ENCODE peak calls at places on chromosomes 11 and 22, in nine cellular contexts. X is adrenal gland, C is uterus, G is body of pancreas, U is esophagus squamous epithelium, L is right lobe of liver, Q is Peyer's patch, J is IMR-90, Z is spleen. S is an unnamed sample.

GRCh38 chr22:35838849-35839646 is 121.4 kb downstream of the APOL5 start:
- DNase-seq in Z (no peak), C (peak; percentile 78), J (peak; percentile 82), L (no peak), U (no peak), X (peak; percentile 50), Q (no peak), G (peak; percentile 17), S (peak; percentile 28)

GRCh38 chr11:121426476-121427454 is 25.3 kb upstream of the SORL1 start:
- DNase-seq in U (no peak), Z (peak; percentile 93), X (peak; percentile 27), C (no peak), L (peak; percentile 77), G (peak; percentile 45), Q (peak; percentile 75), J (no peak), S (peak; percentile 56)

GRCh38 chr11:112581747-112582146 is 321.1 kb upstream of the PLET1 start:
- DNase-seq in L (no peak), X (no peak), Z (no peak), Q (no peak), J (no peak), G (no peak), C (no peak), U (no peak), S (no peak)

GRCh38 chr11:69353696-69354544 is 60.0 kb downstream of the MYEOV start:
- DNase-seq in J (no peak), C (no peak), G (no peak), U (no peak), Q (peak; percentile 15), L (peak; percentile 93), X (no peak), Z (no peak), S (peak; percentile 6)

GRCh38 chr11:33920838-33921613 is 29.1 kb upstream of the LMO2 start:
- DNase-seq in X (no peak), L (no peak), U (no peak), Z (no peak), J (no peak), C (no peak), G (no peak), Q (no peak), S (no peak)

GRCh38 chr22:43183496-43184263 is 3.3 kb downstream of the TTLL12 start:
- DNase-seq in C (no peak), J (peak; percentile 64), U (no peak), X (peak; percentile 30), Q (no peak), G (no peak), Z (no peak), L (no peak), S (no peak)

GRCh38 chr11:67563354-67564114 is 20.1 kb upstream of the GSTP1 start:
- DNase-seq in Q (peak; percentile 67), C (peak; percentile 90), Z (no peak), G (peak; percentile 63), U (no peak), X (peak; percentile 95), L (no peak), J (peak; percentile 96), S (peak; percentile 71)

GRCh38 chr11:94130589-94131362 is 2.1 kb downstream of the PANX1 start:
- DNase-seq in G (no peak), L (no peak), X (peak; percentile 37), J (peak; percentile 89), U (no peak), Q (no peak), Z (no peak), C (peak; percentile 59), S (no peak)

GRCh38 chr11:62005231-62005661 is 37.8 kb upstream of the FTH1 start:
- DNase-seq in J (no peak), X (no peak), U (no peak), Z (no peak), Q (no peak), L (no peak), C (no peak), G (no peak), S (no peak)

GRCh38 chr11:131616456-131616855 is 246.0 kb downstream of the NTM start:
- DNase-seq in Q (no peak), G (no peak), X (no peak), L (no peak), C (no peak), U (no peak), Z (no peak), J (no peak), S (no peak)

GRCh38 chr11:79209540-79210266 is 231.1 kb downstream of the TENM4 start:
- DNase-seq in G (peak; percentile 35), J (peak; percentile 42), C (no peak), L (no peak), X (peak; percentile 11), U (no peak), Z (no peak), Q (no peak), S (no peak)

GRCh38 chr11:31818874-31819331 is 7.8 kb upstream of the PAX6 start:
- DNase-seq in J (no peak), U (no peak), C (no peak), Z (peak; percentile 60), L (no peak), Q (peak; percentile 45), X (no peak), G (no peak), S (no peak)

GRCh38 chr11:59756845-59757244 is 1.7 kb downstream of the STX3 start:
- DNase-seq in Z (peak; percentile 76), J (peak; percentile 15), C (peak; percentile 54), G (peak; percentile 62), Q (peak; percentile 67), L (peak; percentile 51), U (no peak), X (peak; percentile 67), S (peak; percentile 77)

GRCh38 chr11:48263416-48263911 is at the start of gene OR4X1:
- DNase-seq in U (no peak), Q (no peak), G (no peak), C (no peak), X (no peak), J (no peak), Z (no peak), L (no peak), S (no peak)

GRCh38 chr11:105780781-105781525 is 171.1 kb downstream of the GRIA4 start:
- DNase-seq in J (no peak), X (no peak), L (no peak), U (no peak), Z (no peak), Q (no peak), C (no peak), G (no peak), S (no peak)

GRCh38 chr11:87116185-87116584 is 78.5 kb downstream of the TMEM135 start:
- DNase-seq in J (no peak), X (no peak), L (no peak), C (no peak), U (no peak), Q (no peak), G (no peak), Z (no peak), S (no peak)

GRCh38 chr22:40002935-40003715 is 8.4 kb downstream of the FAM83F start:
- DNase-seq in U (no peak), C (no peak), Z (no peak), X (no peak), L (no peak), Q (peak; percentile 36), G (no peak), J (no peak), S (no peak)

GRCh38 chr11:32817181-32817842 is 12.4 kb upstream of the PRRG4 start:
- DNase-seq in U (no peak), G (no peak), X (no peak), J (no peak), C (no peak), L (no peak), Q (no peak), Z (no peak), S (no peak)

GRCh38 chr11:132972565-132972964 is 559.7 kb downstream of the OPCML start:
- DNase-seq in G (no peak), J (no peak), U (no peak), Q (no peak), Z (no peak), C (no peak), L (no peak), X (no peak), S (no peak)

DNA sequence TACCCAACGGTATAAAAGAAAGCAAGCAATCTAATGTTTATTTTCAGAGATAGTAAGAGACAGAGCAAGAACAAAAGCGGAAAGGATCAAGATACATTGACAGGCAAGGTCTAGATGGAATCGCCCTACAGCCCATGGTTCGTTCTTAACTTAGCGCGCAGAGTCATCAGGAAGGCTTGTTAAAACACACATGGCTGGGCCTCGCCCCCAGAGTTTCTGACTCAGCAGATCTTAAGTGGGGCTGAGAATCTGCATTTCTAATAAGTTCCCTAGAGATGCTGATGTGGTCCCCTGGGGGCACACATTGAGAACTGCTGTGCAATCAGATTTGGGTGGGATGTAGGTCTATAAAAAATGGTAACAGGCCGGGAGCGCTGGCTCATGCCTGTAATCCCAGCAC is 35.8 kb upstream of the CHRM4 start:
- DNase-seq in C (no peak), L (no peak), G (no peak), J (peak; percentile 11), Z (no peak), Q (no peak), X (no peak), U (no peak), S (no peak)
- H3K36me3 ChIP-seq in C (no peaks in the 10 kb centered on the region), L (peaks cover 10% of the 10 kb centered on the region), G (peaks cover 4% of the 10 kb centered on the region), J (peaks cover 15% of the 10 kb centered on the region), Z (peaks cover 88% of the 10 kb centered on the region), Q (no peaks in the 10 kb centered on the region), X (peaks cover 15% of the 10 kb centered on the region), U (peaks cover 83% of the 10 kb centered on the region), S (no peaks in the 10 kb centered on the region)

GRCh38 chr11:102783016-102783415 is 2.6 kb upstream of the MMP10 start:
- DNase-seq in G (no peak), X (no peak), Q (no peak), U (no peak), C (no peak), J (no peak), Z (no peak), L (no peak), S (no peak)
- TF ChIP-seq POLR2A in G (no peak), X (no peak), Q (no peak), U (no peak), C (no peak), J (no peak), Z (no peak), L (no peak), S (no peak)

GRCh38 chr11:46367916-46368267 is 13.6 kb upstream of the MDK start:
- DNase-seq in J (no peak), U (no peak), C (no peak), X (no peak), G (no peak), Q (no peak), L (peak; percentile 49), Z (peak; percentile 73), S (no peak)
- H3K36me3 ChIP-seq in J (peaks cover 18% of the 10 kb centered on the region), U (peaks cover 70% of the 10 kb centered on the region), C (no peaks in the 10 kb centered on the region), X (peaks cover 46% of the 10 kb centered on the region), G (peaks cover 9% of the 10 kb centered on the region), Q (no peaks in the 10 kb centered on the region), L (peaks cover 4% of the 10 kb centered on the region), Z (peaks cover 92% of the 10 kb centered on the region), S (no peaks in the 10 kb centered on the region)

DNA sequence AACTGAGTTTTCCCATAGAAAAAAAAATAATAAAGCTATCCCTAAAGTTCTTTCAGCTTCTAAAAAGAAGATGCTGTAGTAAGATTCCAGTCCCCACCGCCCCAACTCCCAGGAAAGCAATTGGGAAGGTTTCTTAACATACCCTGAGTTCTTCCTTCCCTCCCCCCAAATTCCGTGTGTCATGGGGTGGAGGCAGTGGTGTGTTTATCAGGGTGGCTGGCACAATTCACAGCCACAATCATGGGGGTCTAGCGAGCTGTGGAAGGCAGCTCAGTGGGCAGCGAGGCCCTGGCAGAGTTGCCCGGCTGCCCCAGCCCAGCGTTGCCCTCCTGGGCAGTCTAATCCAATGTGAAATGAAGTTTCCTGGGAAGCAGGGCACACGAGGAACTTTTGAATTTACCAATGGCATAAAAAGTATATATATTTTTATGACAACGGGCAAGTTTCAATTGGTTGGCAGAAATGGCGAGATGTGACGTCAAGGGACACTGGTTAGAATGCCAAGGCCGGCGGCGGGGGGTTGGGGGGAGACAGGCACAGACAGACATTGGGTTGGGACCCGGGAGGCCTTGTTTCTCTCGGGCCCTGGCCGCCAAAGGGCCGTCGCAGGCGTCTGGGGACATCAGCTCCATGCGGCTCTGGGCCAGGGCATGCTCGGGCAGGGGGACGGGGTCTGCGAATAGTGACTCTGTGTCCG is 80.7 kb upstream of the PPARA start:
- DNase-seq in X (peak; percentile 98), U (no peak), Q (no peak), G (peak; percentile 95), J (peak; percentile 91), C (peak; percentile 94), Z (peak; percentile 89), L (peak; percentile 91), S (peak; percentile 89)
- TF ChIP-seq POLR2A in X (peak; percentile 92), U (peak; percentile 83), Q (peak; percentile 90), G (peak; percentile 98), J (peak; percentile 87), C (peak; percentile 87), Z (no peak), L (peak; percentile 86), S (peak; percentile 96)

S was measured in transverse colon.